ENCODE peak calls at places on chromosomes 3 and 15, in eight cellular contexts. B is small intestine, Z is epithelial cell of esophagus, E is cardiac fibroblast, D is iPS-NIHi11, U is KBM-7, R is germinal center, N is right cardiac atrium. F is an unnamed sample.

GRCh38 chr3:169133178-169134161 is 530.0 kb downstream of the MECOM start:
- DNase-seq in B (no peak), Z (peak; percentile 44), E (peak; percentile 83), D (no peak), U (peak; percentile 28), R (no peak), N (no peak), F (peak; percentile 83)

GRCh38 chr3:127668906-127669305 is 3.8 kb upstream of the ABTB1 start:
- DNase-seq in B (no peak), Z (no peak), E (no peak), D (no peak), U (no peak), R (no peak), N (no peak), F (no peak)

GRCh38 chr15:36358094-36358961 is 221.1 kb upstream of the CDIN1 start:
- DNase-seq in B (no peak), Z (peak; percentile 35), E (peak; percentile 51), D (no peak), U (no peak), R (no peak), N (no peak), F (peak; percentile 20)

GRCh38 chr15:69127226-69127625 is 33.2 kb upstream of the GLCE start:
- DNase-seq in B (no peak), Z (no peak), E (no peak), D (no peak), U (no peak), R (no peak), N (no peak), F (no peak)

GRCh38 chr3:82505079-82505756 is 743.8 kb upstream of the GBE1 start:
- DNase-seq in B (no peak), Z (no peak), E (no peak), D (no peak), U (no peak), R (no peak), N (peak; percentile 19), F (no peak)

GRCh38 chr3:142211034-142211433 is 14.4 kb downstream of the GK5 start:
- DNase-seq in B (no peak), Z (no peak), E (no peak), D (peak; percentile 23), U (peak; percentile 37), R (peak; percentile 5), N (no peak), F (peak; percentile 26)

GRCh38 chr15:31584195-31584594 is 257.6 kb downstream of the KLF13 start:
- DNase-seq in B (no peak), Z (no peak), E (no peak), D (no peak), U (no peak), R (no peak), N (no peak), F (no peak)

GRCh38 chr15:59339252-59339672 is 33.4 kb downstream of the MYO1E start:
- DNase-seq in B (no peak), Z (peak; percentile 98), E (peak; percentile 89), D (no peak), U (no peak), R (no peak), N (no peak), F (no peak)

GRCh38 chr3:154182322-154182922 is 61.2 kb downstream of the ARHGEF26 start:
- DNase-seq in B (no peak), Z (no peak), E (no peak), D (no peak), U (no peak), R (no peak), N (no peak), F (no peak)

GRCh38 chr15:78069630-78070029 is 7.9 kb downstream of the TBC1D2B start:
- DNase-seq in B (no peak), Z (no peak), E (no peak), D (no peak), U (no peak), R (no peak), N (no peak), F (no peak)

GRCh38 chr15:68231102-68231818 is 1.7 kb upstream of the CLN6 start:
- DNase-seq in B (no peak), Z (no peak), E (no peak), D (no peak), U (no peak), R (no peak), N (peak; percentile 27), F (no peak)

GRCh38 chr15:97235285-97235985 is 725.1 kb upstream of the ARRDC4 start:
- DNase-seq in B (peak; percentile 48), Z (peak; percentile 58), E (peak; percentile 71), D (peak; percentile 71), U (peak; percentile 44), R (peak; percentile 13), N (peak; percentile 58), F (peak; percentile 71)

GRCh38 chr3:179347108-179347382 is 464 bp upstream of the MFN1 start:
- DNase-seq in B (no peak), Z (no peak), E (no peak), D (no peak), U (no peak), R (no peak), N (peak; percentile 40), F (peak; percentile 37)

GRCh38 chr3:141371882-141372281 is 3.6 kb downstream of the ZBTB38 start:
- DNase-seq in B (no peak), Z (no peak), E (peak; percentile 6), D (no peak), U (no peak), R (no peak), N (no peak), F (no peak)

GRCh38 chr3:20739814-20740213 is 553.8 kb upstream of the SGO1 start:
- DNase-seq in B (peak; percentile 1), Z (no peak), E (peak; percentile 13), D (no peak), U (no peak), R (no peak), N (no peak), F (peak; percentile 1)

GRCh38 chr3:46538803-46539442 is 27.2 kb downstream of the LRRC2 start:
- DNase-seq in B (peak; percentile 70), Z (no peak), E (peak; percentile 83), D (no peak), U (peak; percentile 89), R (peak; percentile 80), N (peak; percentile 79), F (peak; percentile 11)

GRCh38 chr15:35719964-35720507 is 174.1 kb upstream of the DPH6 start:
- DNase-seq in B (peak; percentile 33), Z (peak; percentile 50), E (peak; percentile 27), D (no peak), U (no peak), R (no peak), N (no peak), F (no peak)

GRCh38 chr3:190048831-190049541 is 71.7 kb downstream of the P3H2 start:
- DNase-seq in B (no peak), Z (peak; percentile 61), E (peak; percentile 80), D (no peak), U (no peak), R (no peak), N (no peak), F (peak; percentile 46)

GRCh38 chr15:101453123-101454120 is 36.1 kb downstream of the PCSK6 start:
- DNase-seq in B (no peak), Z (no peak), E (no peak), D (no peak), U (no peak), R (no peak), N (no peak), F (no peak)

GRCh38 chr15:36778516-36778915 is 199.1 kb downstream of the CDIN1 start:
- DNase-seq in B (no peak), Z (no peak), E (peak; percentile 30), D (no peak), U (no peak), R (no peak), N (no peak), F (no peak)

GRCh38 chr3:140499114-140499757 is 178.6 kb upstream of the TRIM42 start:
- DNase-seq in B (no peak), Z (peak; percentile 55), E (peak; percentile 39), D (peak; percentile 31), U (no peak), R (no peak), N (no peak), F (peak; percentile 33)

GRCh38 chr3:182795383-182795782 is 2.1 kb downstream of the ATP11B start:
- DNase-seq in B (peak; percentile 70), Z (peak; percentile 78), E (peak; percentile 18), D (no peak), U (peak; percentile 69), R (no peak), N (no peak), F (no peak)

GRCh38 chr3:98952404-98952803 is 50.9 kb upstream of the DCBLD2 start:
- DNase-seq in B (no peak), Z (no peak), E (no peak), D (peak; percentile 20), U (no peak), R (no peak), N (no peak), F (no peak)

GRCh38 chr15:63040954-63041353 is 1.6 kb upstream of the TPM1 start:
- DNase-seq in B (no peak), Z (no peak), E (peak; percentile 12), D (no peak), U (no peak), R (no peak), N (no peak), F (no peak)

GRCh38 chr3:90184861-90185260 is 1077.4 kb downstream of the EPHA3 start:
- DNase-seq in B (no peak), Z (peak; percentile 8), E (peak; percentile 78), D (no peak), U (peak; percentile 11), R (no peak), N (no peak), F (no peak)

GRCh38 chr3:180062771-180063170 is 26.0 kb upstream of the PEX5L start:
- DNase-seq in B (no peak), Z (peak; percentile 24), E (no peak), D (no peak), U (no peak), R (no peak), N (no peak), F (no peak)

GRCh38 chr3:159839561-159840379 is 148.9 kb upstream of the IL12A start:
- DNase-seq in B (no peak), Z (peak; percentile 29), E (no peak), D (peak; percentile 65), U (no peak), R (peak; percentile 9), N (peak; percentile 54), F (no peak)

GRCh38 chr3:52053307-52054304 is 2.8 kb downstream of the DUSP7 start:
- DNase-seq in B (no peak), Z (peak; percentile 100), E (peak; percentile 61), D (no peak), U (peak; percentile 52), R (no peak), N (no peak), F (peak; percentile 62)

GRCh38 chr3:51711352-51712019 is 4.6 kb downstream of the GRM2 start:
- DNase-seq in B (no peak), Z (no peak), E (no peak), D (peak; percentile 2), U (no peak), R (no peak), N (no peak), F (no peak)

GRCh38 chr3:56862352-56863062 is 60.8 kb upstream of the ARHGEF3 start:
- DNase-seq in B (no peak), Z (peak; percentile 81), E (peak; percentile 75), D (no peak), U (no peak), R (no peak), N (no peak), F (peak; percentile 76)

GRCh38 chr15:52445553-52445952 is 83.1 kb downstream of the MYO5A start:
- DNase-seq in B (peak; percentile 25), Z (no peak), E (no peak), D (no peak), U (no peak), R (no peak), N (peak; percentile 63), F (no peak)

GRCh38 chr3:11591401-11592266 is 52.1 kb downstream of the VGLL4 start:
- DNase-seq in B (no peak), Z (peak; percentile 54), E (peak; percentile 82), D (peak; percentile 77), U (no peak), R (no peak), N (peak; percentile 89), F (peak; percentile 70)

GRCh38 chr3:128238100-128238459 is 84.8 kb downstream of the EEFSEC start:
- DNase-seq in B (no peak), Z (no peak), E (no peak), D (no peak), U (no peak), R (no peak), N (no peak), F (no peak)

F was measured in endothelial cell of umbilical vein.